ENCODE peak calls at places on chromosomes 3 and 15, in nine cellular contexts. G, U, A, X, N, J, S, F and E are unnamed samples.

GRCh38 chr15:68790910-68791309 is 29.8 kb downstream of the ANP32A start:
- DNase-seq in J (no peak), F (no peak), N (no peak), X (no peak), U (no peak), A (no peak), S (no peak), G (no peak), E (no peak)

GRCh38 chr3:122435950-122436349 is 20.1 kb upstream of the WDR5B start:
- DNase-seq in J (no peak), F (no peak), G (no peak), X (no peak), A (no peak), U (no peak), N (no peak), S (no peak), E (no peak)

GRCh38 chr3:193680220-193680619 is 87.2 kb downstream of the OPA1 start:
- DNase-seq in F (no peak), A (no peak), X (no peak), J (peak; percentile 66), U (no peak), G (no peak), S (no peak), N (no peak), E (no peak)

GRCh38 chr3:156689589-156689988 is 15.2 kb downstream of the TIPARP start:
- DNase-seq in J (no peak), A (no peak), N (no peak), F (no peak), X (no peak), S (no peak), G (no peak), U (no peak), E (no peak)

GRCh38 chr3:105823149-105823866 is 45.5 kb downstream of the CBLB start:
- DNase-seq in S (no peak), A (no peak), U (no peak), F (peak; percentile 65), J (peak; percentile 98), X (no peak), N (peak; percentile 24), G (peak; percentile 32), E (no peak)

GRCh38 chr3:194872669-194872977 is 186.9 kb downstream of the FAM43A start:
- DNase-seq in X (no peak), F (peak; percentile 16), S (no peak), U (no peak), J (peak; percentile 83), G (no peak), N (no peak), A (no peak), E (no peak)

GRCh38 chr3:126846316-126846715 is 136.6 kb upstream of the PLXNA1 start:
- DNase-seq in J (peak; percentile 34), F (no peak), G (no peak), U (no peak), X (no peak), N (no peak), A (no peak), S (no peak), E (no peak)

GRCh38 chr15:62275818-62276217 is 110.7 kb upstream of the C2CD4B start:
- DNase-seq in G (no peak), A (no peak), N (no peak), X (no peak), J (no peak), U (no peak), F (peak; percentile 42), S (no peak), E (no peak)

GRCh38 chr3:147521646-147522045 is 112.5 kb downstream of the ZIC1 start:
- DNase-seq in U (no peak), G (no peak), S (no peak), X (no peak), A (no peak), N (no peak), J (peak; percentile 37), F (no peak), E (no peak)

GRCh38 chr15:70902105-70902504 is 9.5 kb downstream of the LRRC49 start:
- DNase-seq in N (no peak), G (no peak), A (no peak), J (peak; percentile 95), S (peak; percentile 10), F (peak; percentile 63), X (no peak), U (no peak), E (no peak)

GRCh38 chr15:72685301-72685924 is 569 bp downstream of the HIGD2B start:
- DNase-seq in G (no peak), X (no peak), J (peak; percentile 1), S (peak; percentile 8), A (no peak), N (no peak), U (no peak), F (no peak), E (no peak)

GRCh38 chr15:69855601-69856000 is 242.1 kb downstream of the TLE3 start:
- DNase-seq in S (peak; percentile 24), J (no peak), X (no peak), U (no peak), F (no peak), G (no peak), A (no peak), N (no peak), E (no peak)

GRCh38 chr3:52532838-52533622 is 627 bp downstream of the NT5DC2 start:
- DNase-seq in J (no peak), F (no peak), A (peak; percentile 42), N (no peak), G (peak; percentile 40), U (peak; percentile 20), S (peak; percentile 51), X (peak; percentile 75), E (peak; percentile 54)
- TF ChIP-seq POLR2A in J (no peak), F (no peak), A (no peak), N (no peak), G (no peak), U (no peak), S (no peak), X (no peak), E (no peak)

GRCh38 chr3:77041756-77042155 is 1.9 kb downstream of the ROBO2 start:
- DNase-seq in X (no peak), F (no peak), A (no peak), G (no peak), S (no peak), J (no peak), N (no peak), U (no peak), E (no peak)

GRCh38 chr3:77045686-77046085 is 5.8 kb downstream of the ROBO2 start:
- DNase-seq in U (no peak), J (no peak), X (no peak), S (no peak), G (no peak), F (no peak), A (no peak), N (no peak), E (no peak)

GRCh38 chr3:77039606-77040553 is at the start of gene ROBO2:
- DNase-seq in A (peak; percentile 30), S (no peak), J (peak; percentile 2), N (peak; percentile 31), X (peak; percentile 69), U (no peak), G (peak; percentile 66), F (no peak), E (peak; percentile 65)

GRCh38 chr3:77041156-77041696 is 1.3 kb downstream of the ROBO2 start:
- DNase-seq in J (no peak), X (no peak), S (no peak), F (no peak), G (peak; percentile 14), A (no peak), U (no peak), N (no peak), E (no peak)

DNA sequence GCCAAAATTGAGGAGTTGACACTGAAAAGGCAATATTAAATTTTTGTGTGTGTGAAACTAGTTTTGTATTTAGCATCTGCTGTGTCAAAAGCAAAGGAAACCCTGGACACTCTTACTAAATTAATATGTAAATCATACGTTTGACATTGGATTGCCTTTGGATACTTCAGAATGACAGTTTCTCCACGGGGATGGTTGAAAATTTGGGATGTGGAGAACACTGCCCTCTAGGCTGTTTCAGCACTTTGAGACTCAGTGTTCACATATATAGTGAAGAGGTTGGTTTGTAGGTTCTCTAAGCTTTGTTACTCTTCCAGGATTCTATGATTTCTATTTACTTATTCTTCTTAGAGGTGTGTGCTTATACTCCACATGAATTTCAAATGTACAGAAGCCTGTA is 3.0 kb downstream of the ROBO2 start:
- DNase-seq in U (no peak), G (no peak), J (no peak), X (no peak), F (no peak), N (no peak), S (no peak), A (no peak), E (no peak)
- TF ChIP-seq CTCF in U (no peak), G (no peak), J (no peak), X (no peak), F (no peak), N (no peak), S (no peak), A (no peak), E (no peak)

GRCh38 chr3:41296556-41296955 is 97.3 kb downstream of the CTNNB1 start:
- DNase-seq in A (no peak), S (no peak), X (no peak), N (no peak), J (no peak), F (no peak), U (no peak), G (no peak), E (no peak)

GRCh38 chr3:41295740-41296139 is 96.4 kb downstream of the CTNNB1 start:
- DNase-seq in N (no peak), X (no peak), S (no peak), J (no peak), G (no peak), A (no peak), U (no peak), F (no peak), E (no peak)

GRCh38 chr3:41299036-41299435 is 99.7 kb downstream of the CTNNB1 start:
- DNase-seq in X (no peak), J (no peak), U (no peak), A (no peak), S (no peak), G (no peak), N (no peak), F (no peak), E (no peak)

GRCh38 chr3:41301548-41301947 is 102.2 kb downstream of the CTNNB1 start:
- DNase-seq in A (no peak), X (no peak), S (no peak), G (no peak), N (no peak), F (no peak), J (peak; percentile 6), U (no peak), E (no peak)

DNA sequence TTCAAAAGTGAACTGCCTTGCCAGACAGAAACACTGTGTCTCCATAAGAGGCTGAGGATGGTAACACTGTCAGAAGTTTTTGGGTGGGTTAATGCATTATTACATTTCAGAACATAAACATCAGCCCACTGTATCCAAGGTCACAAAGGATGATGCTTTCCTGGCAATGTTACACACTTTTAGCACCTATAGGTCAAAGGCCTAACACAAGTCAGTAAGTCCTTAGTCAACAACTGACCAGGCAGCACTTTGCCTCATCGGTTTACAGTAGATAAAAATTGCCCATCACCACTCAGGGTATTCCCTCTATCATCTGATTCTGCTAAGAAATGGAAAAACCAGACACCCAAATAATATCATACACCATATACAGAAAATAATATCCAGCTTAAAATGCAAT is 98.4 kb downstream of the CTNNB1 start:
- DNase-seq in G (no peak), A (no peak), F (no peak), X (no peak), U (no peak), S (no peak), J (no peak), N (no peak), E (no peak)
- TF ChIP-seq POLR2A in G (no peak), A (no peak), F (no peak), X (no peak), U (no peak), S (no peak), J (no peak), N (no peak), E (no peak)

GRCh38 chr3:46541856-46542255 is 24.2 kb downstream of the LRRC2 start:
- DNase-seq in S (peak; percentile 66), J (no peak), A (no peak), G (no peak), F (no peak), U (no peak), X (no peak), N (no peak), E (no peak)
- TF ChIP-seq CTCF in S (no peak), J (no peak), A (no peak), G (no peak), F (no peak), U (no peak), X (no peak), N (no peak), E (no peak)